ENCODE peak calls at places on chromosomes 11 and 22, in six cellular contexts. M is midbrain; S is stimulated activated CD8-positive, alpha-beta memory T cell treated with anti-CD3 and anti-CD28 coated beads, Interleukin-15, amount 100 ng/mL, for 1 hour; N is ACHN; R is fibroblast of the conjunctiva; L is HL-60. K is an unnamed sample.

GRCh38 chr22:32339190-32340012 is 18.3 kb upstream of the RFPL3 start:
- DNase-seq in M (no peak), S (no peak), N (no peak), R (no peak), L (no peak), K (no peak)

GRCh38 chr22:23270212-23270733 is 90.0 kb downstream of the BCR start:
- DNase-seq in M (peak; percentile 50), S (no peak), N (no peak), R (no peak), L (no peak), K (no peak)

GRCh38 chr11:40686765-40687164 is 772.7 kb downstream of the LRRC4C start:
- DNase-seq in M (no peak), S (no peak), N (no peak), R (no peak), L (no peak), K (no peak)

GRCh38 chr22:39474351-39474991 is 17.7 kb downstream of the MGAT3 start:
- DNase-seq in M (no peak), S (no peak), N (no peak), R (no peak), L (no peak), K (peak; percentile 66)

GRCh38 chr11:1732421-1733008 is 17.9 kb downstream of the IFITM10 start:
- DNase-seq in M (no peak), S (no peak), N (no peak), R (no peak), L (no peak), K (no peak)

GRCh38 chr11:65442952-65443351 is 20.4 kb downstream of the NEAT1 start:
- DNase-seq in M (no peak), S (no peak), N (no peak), R (no peak), L (no peak), K (peak; percentile 11)

GRCh38 chr11:82858556-82859091 is 41.6 kb downstream of the PRCP start:
- DNase-seq in M (peak; percentile 51), S (no peak), N (peak; percentile 84), R (peak; percentile 24), L (no peak), K (peak; percentile 91)

GRCh38 chr11:130323452-130324448 is 9.0 kb upstream of the ZBTB44 start:
- DNase-seq in M (no peak), S (no peak), N (no peak), R (peak; percentile 8), L (no peak), K (no peak)

GRCh38 chr11:80424012-80424695 is 983.3 kb upstream of the TENM4 start:
- DNase-seq in M (no peak), S (no peak), N (no peak), R (no peak), L (no peak), K (no peak)

GRCh38 chr11:9310485-9310884 is 3.9 kb downstream of the TMEM41B start:
- DNase-seq in M (no peak), S (no peak), N (no peak), R (no peak), L (no peak), K (no peak)

GRCh38 chr11:469684-470667 is 19.9 kb downstream of the PTDSS2 start:
- DNase-seq in M (peak; percentile 88), S (no peak), N (no peak), R (peak; percentile 58), L (no peak), K (peak; percentile 70)

GRCh38 chr11:57406337-57406904 is 16.0 kb upstream of the PRG2 start:
- DNase-seq in M (no peak), S (no peak), N (peak; percentile 50), R (no peak), L (peak; percentile 75), K (no peak)

GRCh38 chr22:21726650-21727049 is 8.9 kb downstream of the YPEL1 start:
- DNase-seq in M (no peak), S (no peak), N (peak; percentile 9), R (no peak), L (no peak), K (no peak)

GRCh38 chr22:22605074-22605404 is 39.4 kb upstream of the GGTLC2 start:
- DNase-seq in M (no peak), S (no peak), N (no peak), R (no peak), L (no peak), K (no peak)

GRCh38 chr11:34536056-34536455 is 22.5 kb upstream of the ELF5 start:
- DNase-seq in M (no peak), S (no peak), N (no peak), R (no peak), L (no peak), K (no peak)

GRCh38 chr11:126115820-126116319 is 53.2 kb upstream of the CDON start:
- DNase-seq in M (peak; percentile 18), S (no peak), N (peak; percentile 13), R (peak; percentile 86), L (no peak), K (peak; percentile 68)

GRCh38 chr22:23845661-23846469 is 7.1 kb upstream of the DERL3 start:
- DNase-seq in M (no peak), S (no peak), N (no peak), R (no peak), L (no peak), K (no peak)

GRCh38 chr11:129694966-129695365 is 120.7 kb upstream of the TMEM45B start:
- DNase-seq in M (no peak), S (no peak), N (peak; percentile 19), R (no peak), L (no peak), K (no peak)

GRCh38 chr11:68994161-68994890 is 13.5 kb upstream of the MRGPRD start:
- DNase-seq in M (no peak), S (no peak), N (no peak), R (no peak), L (no peak), K (no peak)

GRCh38 chr22:36760716-36761115 is 15.2 kb downstream of the IFT27 start:
- DNase-seq in M (no peak), S (no peak), N (no peak), R (no peak), L (no peak), K (no peak)

GRCh38 chr22:45879552-45879949 is 97.4 kb downstream of the WNT7B start:
- DNase-seq in M (no peak), S (no peak), N (no peak), R (no peak), L (no peak), K (no peak)

GRCh38 chr11:65944767-65945166 is 513 bp upstream of the TSGA10IP start:
- DNase-seq in M (no peak), S (no peak), N (no peak), R (no peak), L (no peak), K (no peak)

GRCh38 chr11:118521892-118522311 is 5.4 kb upstream of the TTC36 start:
- DNase-seq in M (no peak), S (no peak), N (no peak), R (no peak), L (peak; percentile 51), K (no peak)

GRCh38 chr22:37472418-37473006 is 13.7 kb downstream of the MFNG start:
- DNase-seq in M (no peak), S (peak; percentile 27), N (peak; percentile 48), R (no peak), L (no peak), K (peak; percentile 48)

GRCh38 chr11:2095198-2095520 is 44.0 kb downstream of the IGF2 start:
- DNase-seq in M (no peak), S (no peak), N (no peak), R (no peak), L (no peak), K (no peak)

GRCh38 chr11:64085915-64086262 is 50.2 kb downstream of the FLRT1 start:
- DNase-seq in M (no peak), S (no peak), N (no peak), R (no peak), L (no peak), K (no peak)

GRCh38 chr11:14373941-14374646 is 15.1 kb upstream of the RRAS2 start:
- DNase-seq in M (no peak), S (no peak), N (no peak), R (peak; percentile 60), L (no peak), K (peak; percentile 85)

GRCh38 chr11:67111261-67111660 is 7.8 kb upstream of the KDM2A start:
- DNase-seq in M (no peak), S (no peak), N (no peak), R (peak; percentile 53), L (no peak), K (no peak)

K was measured in EL.